ENCODE peak calls at places on chromosomes 11 and 22, in five cellular contexts. Z is hypothalamus, I is HT-29, U is RPMI7951, O is kidney epithelial cell. V is an unnamed sample.

GRCh38 chr11:108498046-108498815 is at the start of gene POGLUT3:
- DNase-seq in Z (peak), I (peak), U (peak), O (no peak), V (peak)

GRCh38 chr11:76160856-76161255 is 45.4 kb downstream of the WNT11 start:
- DNase-seq in Z (no peak), I (no peak), U (no peak), O (no peak), V (no peak)

GRCh38 chr11:128022007-128022368 is 565.4 kb downstream of the ETS1 start:
- DNase-seq in Z (no peak), I (no peak), U (peak), O (no peak), V (no peak)

GRCh38 chr22:35995772-35996171 is 32.9 kb downstream of the RBFOX2 start:
- DNase-seq in Z (peak), I (no peak), U (peak), O (peak), V (no peak)

GRCh38 chr11:128341280-128341679 is 246.1 kb downstream of the ETS1 start:
- DNase-seq in Z (no peak), I (no peak), U (no peak), O (no peak), V (peak)

GRCh38 chr11:119519796-119520195 is 96.8 kb upstream of the THY1 start:
- DNase-seq in Z (no peak), I (no peak), U (no peak), O (no peak), V (no peak)

GRCh38 chr11:113267536-113267935 is 46.8 kb upstream of the TTC12 start:
- DNase-seq in Z (peak), I (no peak), U (no peak), O (no peak), V (no peak)

GRCh38 chr11:64401775-64402174 is 42.8 kb downstream of the RPS6KA4 start:
- DNase-seq in Z (no peak), I (no peak), U (no peak), O (no peak), V (no peak)

GRCh38 chr22:46072030-46072881 is 78.1 kb upstream of the PPARA start:
- DNase-seq in Z (no peak), I (peak), U (peak), O (no peak), V (peak)

GRCh38 chr22:46290843-46291785 is 5.6 kb upstream of the GTSE1 start:
- DNase-seq in Z (no peak), I (no peak), U (no peak), O (no peak), V (no peak)

GRCh38 chr11:46736615-46737014 is 17.6 kb downstream of the F2 start:
- DNase-seq in Z (no peak), I (peak), U (no peak), O (no peak), V (no peak)

GRCh38 chr11:12845739-12846358 is 163.3 kb upstream of the RASSF10 start:
- DNase-seq in Z (peak), I (peak), U (peak), O (no peak), V (no peak)

GRCh38 chr11:106770489-106771100 is 247.7 kb downstream of the GUCY1A2 start:
- DNase-seq in Z (no peak), I (no peak), U (no peak), O (no peak), V (no peak)

GRCh38 chr22:32947581-32947980 is 110.6 kb downstream of the SYN3 start:
- DNase-seq in Z (no peak), I (no peak), U (no peak), O (no peak), V (no peak)

GRCh38 chr22:29717789-29718188 is 2.0 kb upstream of the CABP7 start:
- DNase-seq in Z (no peak), I (no peak), U (no peak), O (no peak), V (no peak)

GRCh38 chr22:37817705-37818311 is 5.4 kb upstream of the GALR3 start:
- DNase-seq in Z (peak), I (peak), U (peak), O (no peak), V (peak)

GRCh38 chr11:119671561-119672015 is 57.4 kb downstream of the NECTIN1 start:
- DNase-seq in Z (peak), I (no peak), U (peak), O (no peak), V (no peak)

GRCh38 chr11:17751558-17751957 is 17.0 kb downstream of the KCNC1 start:
- DNase-seq in Z (no peak), I (no peak), U (no peak), O (no peak), V (no peak)

GRCh38 chr11:31809857-31810778 is 1.0 kb downstream of the PAX6 start:
- DNase-seq in Z (no peak), I (no peak), U (peak), O (no peak), V (no peak)

GRCh38 chr22:37259540-37260029 is 15.5 kb upstream of the RAC2 start:
- DNase-seq in Z (peak), I (peak), U (peak), O (no peak), V (no peak)

GRCh38 chr11:116694815-116695590 is 77.8 kb downstream of the BUD13 start:
- DNase-seq in Z (no peak), I (no peak), U (no peak), O (no peak), V (no peak)